ENCODE peak calls at places on chromosomes 1 and 21, in five cellular contexts. One of them, this sample, is unnamed.

GRCh38 chr1:167533851-167534300 is 15.5 kb upstream of the CD247 start:
- DNase-seq in endodermal cell: peak; percentile 93
- DNase-seq in cardiac muscle cell: peak; percentile 76
- DNase-seq in iPS DF 6.9: peak; percentile 54
- DNase-seq in Caco-2: peak; percentile 83
- DNase-seq in this sample: peak; percentile 76

GRCh38 chr21:43893536-43894205 is 28.6 kb downstream of the AGPAT3 start:
- DNase-seq in endodermal cell: no peak
- DNase-seq in cardiac muscle cell: peak; percentile 15
- DNase-seq in iPS DF 6.9: no peak
- DNase-seq in Caco-2: no peak
- DNase-seq in this sample: no peak

GRCh38 chr1:38123356-38123755 is 76.8 kb upstream of the POU3F1 start:
- DNase-seq in endodermal cell: peak; percentile 46
- DNase-seq in cardiac muscle cell: no peak
- DNase-seq in iPS DF 6.9: no peak
- DNase-seq in Caco-2: no peak
- DNase-seq in this sample: no peak

GRCh38 chr1:32933742-32934322 is 30.8 kb downstream of the RNF19B start:
- DNase-seq in endodermal cell: peak; percentile 51
- DNase-seq in cardiac muscle cell: peak; percentile 66
- DNase-seq in iPS DF 6.9: no peak
- DNase-seq in Caco-2: peak; percentile 70
- DNase-seq in this sample: peak; percentile 32

GRCh38 chr1:29083318-29084195 is 40.1 kb downstream of the TMEM200B start:
- DNase-seq in endodermal cell: no peak
- DNase-seq in cardiac muscle cell: no peak
- DNase-seq in iPS DF 6.9: no peak
- DNase-seq in Caco-2: no peak
- DNase-seq in this sample: no peak

GRCh38 chr1:104378414-104378813 is 628.7 kb downstream of the AMY1C start:
- DNase-seq in endodermal cell: no peak
- DNase-seq in cardiac muscle cell: no peak
- DNase-seq in iPS DF 6.9: no peak
- DNase-seq in Caco-2: no peak
- DNase-seq in this sample: no peak

GRCh38 chr21:45509566-45510465 is 32.4 kb downstream of the SLC19A1 start:
- DNase-seq in endodermal cell: peak; percentile 76
- DNase-seq in cardiac muscle cell: no peak
- DNase-seq in iPS DF 6.9: no peak
- DNase-seq in Caco-2: no peak
- DNase-seq in this sample: no peak

GRCh38 chr21:32297449-32297848 is 1.2 kb upstream of the MRAP start:
- DNase-seq in endodermal cell: no peak
- DNase-seq in cardiac muscle cell: no peak
- DNase-seq in iPS DF 6.9: no peak
- DNase-seq in Caco-2: no peak
- DNase-seq in this sample: no peak

GRCh38 chr1:204366759-204367158 is 7.0 kb upstream of the PLEKHA6 start:
- DNase-seq in endodermal cell: peak; percentile 88
- DNase-seq in cardiac muscle cell: no peak
- DNase-seq in iPS DF 6.9: no peak
- DNase-seq in Caco-2: peak; percentile 64
- DNase-seq in this sample: no peak

GRCh38 chr1:33494929-33495328 is 22.5 kb downstream of the ZSCAN20 start:
- DNase-seq in endodermal cell: no peak
- DNase-seq in cardiac muscle cell: no peak
- DNase-seq in iPS DF 6.9: no peak
- DNase-seq in Caco-2: no peak
- DNase-seq in this sample: no peak

GRCh38 chr21:38229260-38229877 is 27.4 kb upstream of the KCNJ15 start:
- DNase-seq in endodermal cell: peak; percentile 46
- DNase-seq in cardiac muscle cell: peak; percentile 21
- DNase-seq in iPS DF 6.9: peak; percentile 18
- DNase-seq in Caco-2: peak; percentile 11
- DNase-seq in this sample: no peak

GRCh38 chr1:156499194-156499702 is 1.3 kb downstream of the MEF2D start:
- DNase-seq in endodermal cell: peak; percentile 81
- DNase-seq in cardiac muscle cell: no peak
- DNase-seq in iPS DF 6.9: no peak
- DNase-seq in Caco-2: no peak
- DNase-seq in this sample: no peak

GRCh38 chr1:145845144-145845513 is 301 bp upstream of the NUDT17 start:
- DNase-seq in endodermal cell: no peak
- DNase-seq in cardiac muscle cell: no peak
- DNase-seq in iPS DF 6.9: no peak
- DNase-seq in Caco-2: no peak
- DNase-seq in this sample: no peak

GRCh38 chr1:71015745-71016144 is 31.9 kb downstream of the PTGER3 start:
- DNase-seq in endodermal cell: no peak
- DNase-seq in cardiac muscle cell: no peak
- DNase-seq in iPS DF 6.9: no peak
- DNase-seq in Caco-2: no peak
- DNase-seq in this sample: no peak

GRCh38 chr1:199404191-199404590 is 623.3 kb upstream of the NR5A2 start:
- DNase-seq in endodermal cell: no peak
- DNase-seq in cardiac muscle cell: no peak
- DNase-seq in iPS DF 6.9: no peak
- DNase-seq in Caco-2: no peak
- DNase-seq in this sample: no peak

GRCh38 chr21:32611471-32611997 is 643 bp downstream of the CFAP298 start:
- DNase-seq in endodermal cell: peak; percentile 63
- DNase-seq in cardiac muscle cell: peak; percentile 32
- DNase-seq in iPS DF 6.9: no peak
- DNase-seq in Caco-2: peak; percentile 42
- DNase-seq in this sample: no peak

GRCh38 chr1:32741417-32742131 is 39.0 kb upstream of the SYNC start:
- DNase-seq in endodermal cell: peak; percentile 72
- DNase-seq in cardiac muscle cell: no peak
- DNase-seq in iPS DF 6.9: no peak
- DNase-seq in Caco-2: peak; percentile 57
- DNase-seq in this sample: no peak

GRCh38 chr21:41832230-41833137 is 46.7 kb downstream of the PRDM15 start:
- DNase-seq in endodermal cell: no peak
- DNase-seq in cardiac muscle cell: no peak
- DNase-seq in iPS DF 6.9: no peak
- DNase-seq in Caco-2: no peak
- DNase-seq in this sample: no peak

GRCh38 chr1:32717503-32717902 is 14.9 kb upstream of the SYNC start:
- DNase-seq in endodermal cell: no peak
- DNase-seq in cardiac muscle cell: no peak
- DNase-seq in iPS DF 6.9: no peak
- DNase-seq in Caco-2: no peak
- DNase-seq in this sample: no peak

GRCh38 chr1:234342749-234343148 is 30.5 kb upstream of the COA6 start:
- DNase-seq in endodermal cell: no peak
- DNase-seq in cardiac muscle cell: no peak
- DNase-seq in iPS DF 6.9: no peak
- DNase-seq in Caco-2: no peak
- DNase-seq in this sample: no peak

GRCh38 chr1:218459878-218460277 is 114.7 kb downstream of the TGFB2 start:
- DNase-seq in endodermal cell: peak; percentile 80
- DNase-seq in cardiac muscle cell: peak; percentile 88
- DNase-seq in iPS DF 6.9: peak; percentile 58
- DNase-seq in Caco-2: peak; percentile 35
- DNase-seq in this sample: no peak

GRCh38 chr1:53582211-53583020 is 123.2 kb downstream of the DMRTB1 start:
- DNase-seq in endodermal cell: peak; percentile 72
- DNase-seq in cardiac muscle cell: no peak
- DNase-seq in iPS DF 6.9: no peak
- DNase-seq in Caco-2: no peak
- DNase-seq in this sample: no peak

GRCh38 chr1:205450448-205450847 is 5.4 kb downstream of the BLACAT1 start:
- DNase-seq in endodermal cell: peak; percentile 89
- DNase-seq in cardiac muscle cell: no peak
- DNase-seq in iPS DF 6.9: no peak
- DNase-seq in Caco-2: no peak
- DNase-seq in this sample: no peak

GRCh38 chr1:116820362-116820761 is 66.1 kb downstream of the CD2 start:
- DNase-seq in endodermal cell: no peak
- DNase-seq in cardiac muscle cell: peak; percentile 99
- DNase-seq in iPS DF 6.9: no peak
- DNase-seq in Caco-2: no peak
- DNase-seq in this sample: no peak

GRCh38 chr21:38798481-38798882 is 7.2 kb upstream of the ETS2 start:
- DNase-seq in endodermal cell: peak; percentile 75
- DNase-seq in cardiac muscle cell: peak; percentile 50
- DNase-seq in iPS DF 6.9: no peak
- DNase-seq in Caco-2: peak; percentile 60
- DNase-seq in this sample: no peak

DNA sequence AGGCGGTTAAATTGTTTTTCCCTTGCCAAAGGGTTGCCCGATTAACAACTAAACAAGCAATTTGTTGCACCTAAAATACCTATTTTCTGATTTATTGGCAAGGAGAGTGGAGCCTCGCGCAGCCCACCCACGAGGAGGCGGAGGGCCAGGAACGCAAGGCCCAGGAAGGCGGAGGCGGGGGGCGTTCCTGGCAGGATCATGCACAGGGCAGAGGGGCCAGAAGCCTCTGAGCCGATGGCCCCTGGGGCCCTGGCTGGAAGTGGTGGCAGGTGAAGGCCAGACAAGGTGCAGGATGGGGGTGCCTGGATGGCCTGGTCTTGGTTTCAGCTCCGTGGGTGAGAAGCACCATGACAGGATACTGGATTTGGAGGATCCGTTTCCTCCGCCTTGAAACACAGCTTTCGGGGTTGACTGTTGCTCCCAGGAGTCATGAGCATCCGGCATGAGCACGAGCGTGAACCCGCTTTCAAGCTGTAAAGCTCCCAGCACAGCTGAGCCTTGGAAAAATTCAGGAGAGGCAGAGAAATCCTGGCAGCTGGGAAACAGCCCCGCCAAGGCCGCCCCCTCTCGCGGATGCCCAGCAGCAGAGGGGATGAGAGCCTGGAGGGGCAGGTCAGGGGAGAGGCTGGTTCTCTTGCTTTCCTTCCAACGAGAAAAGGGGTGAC is 35.0 kb downstream of the AJAP1 start:
- DNase-seq in endodermal cell: no peak
- DNase-seq in cardiac muscle cell: no peak
- DNase-seq in iPS DF 6.9: no peak
- DNase-seq in Caco-2: no peak
- DNase-seq in this sample: no peak
- H3K9me3 ChIP-seq in endodermal cell: no peaks in the 10 kb centered on the region
- H3K9me3 ChIP-seq in cardiac muscle cell: no peaks in the 10 kb centered on the region
- H3K9me3 ChIP-seq in iPS DF 6.9: peaks cover 4% of the 10 kb centered on the region
- H3K9me3 ChIP-seq in Caco-2: no peaks in the 10 kb centered on the region
- H3K9me3 ChIP-seq in this sample: no peaks in the 10 kb centered on the region

DNA sequence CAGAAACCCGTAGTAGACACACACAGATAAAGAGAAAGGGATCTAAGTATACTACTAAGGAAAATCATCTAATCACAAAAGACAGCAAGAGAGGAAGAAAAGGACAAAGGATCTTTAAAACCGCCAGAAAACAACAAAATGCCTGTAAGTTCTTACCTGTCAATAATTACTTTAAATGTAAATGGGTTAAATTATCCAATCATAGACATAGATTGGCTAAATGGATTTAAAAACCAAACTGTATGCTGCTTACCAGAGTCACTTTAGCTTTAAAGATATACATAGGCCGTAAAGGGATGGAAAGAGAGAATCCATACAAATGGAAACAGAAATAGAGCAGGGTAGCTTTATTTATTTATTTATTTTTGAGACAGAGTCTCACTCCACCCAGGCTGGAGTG is 44.0 kb downstream of the FLVCR1 start:
- DNase-seq in endodermal cell: no peak
- DNase-seq in cardiac muscle cell: no peak
- DNase-seq in iPS DF 6.9: no peak
- DNase-seq in Caco-2: no peak
- DNase-seq in this sample: no peak
- H3K9me3 ChIP-seq in endodermal cell: peaks cover 80% of the 10 kb centered on the region
- H3K9me3 ChIP-seq in cardiac muscle cell: peaks cover 3% of the 10 kb centered on the region
- H3K9me3 ChIP-seq in iPS DF 6.9: no peaks in the 10 kb centered on the region
- H3K9me3 ChIP-seq in Caco-2: peaks cover 13% of the 10 kb centered on the region
- H3K9me3 ChIP-seq in this sample: no peaks in the 10 kb centered on the region

DNA sequence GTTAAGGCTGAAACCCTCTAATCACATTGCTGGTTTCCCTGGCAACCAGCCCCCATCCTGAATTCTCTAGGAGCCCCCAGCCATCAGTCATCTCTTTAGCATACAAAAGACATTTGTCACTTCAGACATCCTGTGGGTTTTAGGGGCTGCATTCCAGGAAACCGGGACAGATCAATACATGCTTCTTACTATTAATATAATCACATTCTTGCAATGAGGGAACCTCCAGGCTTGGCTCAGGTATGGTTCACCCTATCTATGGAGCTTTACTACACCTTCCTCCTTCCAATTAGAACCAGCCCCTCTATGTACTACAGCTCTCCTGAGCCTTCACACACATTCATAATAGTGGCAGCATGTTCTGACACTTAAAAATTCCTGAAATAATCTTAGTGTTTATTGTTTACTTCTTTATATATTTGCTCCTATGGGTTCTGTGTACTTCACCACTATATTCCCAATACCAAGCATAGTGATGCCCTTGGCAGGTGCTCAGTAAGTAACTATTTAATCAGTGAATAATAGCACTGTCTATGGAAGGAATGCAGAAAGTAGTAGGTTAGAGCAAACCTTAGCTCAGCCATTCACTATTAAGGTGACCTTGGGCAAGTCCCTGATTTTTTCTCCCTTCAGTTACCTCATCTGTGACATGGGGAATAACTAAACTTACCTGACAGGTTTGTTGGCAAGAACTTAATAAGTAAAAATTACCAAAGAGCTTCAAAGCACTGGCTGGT is 59.6 kb downstream of the ZNF678 start:
- DNase-seq in endodermal cell: peak; percentile 10
- DNase-seq in cardiac muscle cell: no peak
- DNase-seq in iPS DF 6.9: no peak
- DNase-seq in Caco-2: no peak
- DNase-seq in this sample: no peak
- H3K9me3 ChIP-seq in endodermal cell: peaks cover 81% of the 10 kb centered on the region
- H3K9me3 ChIP-seq in cardiac muscle cell: peaks cover 5% of the 10 kb centered on the region
- H3K9me3 ChIP-seq in iPS DF 6.9: no peaks in the 10 kb centered on the region
- H3K9me3 ChIP-seq in Caco-2: no peaks in the 10 kb centered on the region
- H3K9me3 ChIP-seq in this sample: no peaks in the 10 kb centered on the region

GRCh38 chr1:246971322-246971721 is 36.5 kb downstream of the ZNF695 start:
- DNase-seq in endodermal cell: peak; percentile 88
- DNase-seq in cardiac muscle cell: peak; percentile 73
- DNase-seq in iPS DF 6.9: peak; percentile 58
- DNase-seq in Caco-2: peak; percentile 41
- DNase-seq in this sample: no peak

GRCh38 chr1:246969621-246970020 is 37.9 kb upstream of the AHCTF1 start:
- DNase-seq in endodermal cell: no peak
- DNase-seq in cardiac muscle cell: no peak
- DNase-seq in iPS DF 6.9: no peak
- DNase-seq in Caco-2: no peak
- DNase-seq in this sample: no peak

GRCh38 chr1:246966502-246966901 is 34.8 kb upstream of the AHCTF1 start:
- DNase-seq in endodermal cell: no peak
- DNase-seq in cardiac muscle cell: no peak
- DNase-seq in iPS DF 6.9: no peak
- DNase-seq in Caco-2: no peak
- DNase-seq in this sample: no peak

DNA sequence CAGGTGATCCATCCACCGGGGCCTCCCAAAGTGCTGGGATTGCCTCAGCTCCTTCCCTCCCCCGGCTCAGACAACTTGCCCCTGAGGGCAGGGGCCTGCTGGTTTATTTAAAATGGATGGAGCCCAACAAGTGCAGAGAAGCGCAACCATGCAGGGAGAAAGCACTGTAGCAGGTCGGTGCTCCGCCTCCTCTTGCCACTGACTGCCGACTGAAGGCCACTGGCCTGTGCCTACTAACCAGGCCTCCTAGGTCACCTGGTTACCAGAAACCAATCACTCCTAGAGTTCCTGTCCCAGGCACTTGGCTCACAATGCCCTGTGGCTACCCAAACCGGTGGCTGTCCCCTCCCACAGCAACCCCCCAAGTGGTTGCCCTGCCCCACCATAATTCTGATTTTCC is 35.9 kb downstream of the ZNF695 start:
- DNase-seq in endodermal cell: peak; percentile 53
- DNase-seq in cardiac muscle cell: no peak
- DNase-seq in iPS DF 6.9: no peak
- DNase-seq in Caco-2: no peak
- DNase-seq in this sample: no peak
- H3K9me3 ChIP-seq in endodermal cell: peaks cover 85% of the 10 kb centered on the region
- H3K9me3 ChIP-seq in cardiac muscle cell: no peaks in the 10 kb centered on the region
- H3K9me3 ChIP-seq in iPS DF 6.9: peaks cover 4% of the 10 kb centered on the region
- H3K9me3 ChIP-seq in Caco-2: peaks cover 31% of the 10 kb centered on the region
- H3K9me3 ChIP-seq in this sample: no peaks in the 10 kb centered on the region